ENCODE peak calls at places on chromosomes 6 and 20, in five cellular contexts. G, X, H, V and Q are unnamed samples.

GRCh38 chr6:15474196-15474595 is 188.6 kb downstream of the DTNBP1 start:
- DNase-seq in V (peak; percentile 57), H (no peak), X (no peak), G (no peak), Q (no peak)

GRCh38 chr6:116779569-116780164 is 14.1 kb upstream of the FAM162B start:
- DNase-seq in V (peak; percentile 72), H (no peak), G (no peak), X (no peak), Q (peak; percentile 20)

GRCh38 chr6:93036835-93037234 is 382.5 kb downstream of the EPHA7 start:
- DNase-seq in G (no peak), X (peak; percentile 38), V (peak; percentile 75), H (no peak), Q (no peak)

GRCh38 chr6:94751641-94752329 is 825.5 kb upstream of the MANEA start:
- DNase-seq in H (no peak), G (no peak), X (no peak), V (peak; percentile 60), Q (no peak)

GRCh38 chr6:35751594-35751993 is 14.8 kb downstream of the ARMC12 start:
- DNase-seq in G (no peak), H (no peak), X (no peak), V (no peak), Q (no peak)

GRCh38 chr20:54651252-54651651 is 175.9 kb downstream of the DOK5 start:
- DNase-seq in G (no peak), X (no peak), V (no peak), H (no peak), Q (no peak)

GRCh38 chr6:87944541-87944954 is 103.1 kb upstream of the SPACA1 start:
- DNase-seq in X (no peak), V (peak; percentile 32), G (no peak), H (peak; percentile 36), Q (no peak)

GRCh38 chr20:62232194-62232593 is 6.1 kb upstream of the OSBPL2 start:
- DNase-seq in X (no peak), H (no peak), V (no peak), G (no peak), Q (no peak)

GRCh38 chr6:16690244-16691142 is 70.8 kb downstream of the ATXN1 start:
- DNase-seq in G (no peak), X (no peak), H (no peak), V (peak; percentile 73), Q (no peak)

GRCh38 chr6:80203283-80203682 is 96.8 kb downstream of the BCKDHB start:
- DNase-seq in G (no peak), H (no peak), V (no peak), X (no peak), Q (no peak)

GRCh38 chr20:53387983-53388675 is 205.5 kb downstream of the ZNF217 start:
- DNase-seq in H (no peak), V (no peak), X (no peak), G (no peak), Q (no peak)

GRCh38 chr6:133726188-133726587 is 162.7 kb upstream of the TCF21 start:
- DNase-seq in G (no peak), H (no peak), X (no peak), V (no peak), Q (no peak)

GRCh38 chr6:110357696-110358535 is at the start of gene METTL24:
- DNase-seq in H (no peak), G (no peak), X (peak; percentile 35), V (no peak), Q (no peak)

GRCh38 chr20:34049897-34050695 is 56.4 kb downstream of the RALY start:
- DNase-seq in H (no peak), G (no peak), V (no peak), X (no peak), Q (no peak)

GRCh38 chr6:134090591-134090990 is 38.2 kb upstream of the SLC2A12 start:
- DNase-seq in H (no peak), V (no peak), G (no peak), X (no peak), Q (no peak)

GRCh38 chr6:4341078-4341797 is 205.9 kb upstream of the ECI2 start:
- DNase-seq in V (no peak), X (no peak), H (peak; percentile 38), G (no peak), Q (no peak)

GRCh38 chr6:92777146-92777740 is 642.1 kb downstream of the EPHA7 start:
- DNase-seq in X (peak; percentile 40), H (no peak), V (peak; percentile 75), G (no peak), Q (peak; percentile 11)

GRCh38 chr6:111958534-111958933 is 85.3 kb upstream of the FYN start:
- DNase-seq in V (no peak), X (no peak), G (no peak), H (no peak), Q (no peak)

GRCh38 chr6:169775321-169775720 is 23.9 kb downstream of the ERMARD start:
- DNase-seq in H (no peak), G (no peak), V (no peak), X (no peak), Q (no peak)

GRCh38 chr20:53748176-53748575 is 154.5 kb upstream of the ZNF217 start:
- DNase-seq in V (no peak), X (no peak), G (no peak), H (no peak), Q (no peak)

GRCh38 chr6:73566954-73567591 is 46.2 kb upstream of the EEF1A1 start:
- DNase-seq in X (no peak), H (peak; percentile 92), G (no peak), V (peak; percentile 49), Q (no peak)

GRCh38 chr20:55095745-55096450 is 620.5 kb downstream of the DOK5 start:
- DNase-seq in X (no peak), V (no peak), G (no peak), H (no peak), Q (no peak)

GRCh38 chr20:9225879-9226278 is 157.0 kb downstream of the PLCB4 start:
- DNase-seq in X (no peak), H (no peak), G (no peak), V (peak; percentile 70), Q (no peak)

GRCh38 chr6:163405412-163406309 is 8.9 kb upstream of the QKI start:
- DNase-seq in H (peak; percentile 61), X (no peak), V (peak; percentile 40), G (no peak), Q (no peak)

GRCh38 chr6:41599015-41599835 is 39.0 kb upstream of the MDFI start:
- DNase-seq in G (no peak), H (no peak), X (no peak), V (no peak), Q (no peak)